ENCODE peak calls at places on chromosomes 12 and 14, in nine cellular contexts. W is RCC 7860; Z is stimulated activated CD4-positive, alpha-beta T cell treated with anti-CD3 and anti-CD28 coated beads, Interleukin-2, amount 100 ng/mL, for 48 hours; C is astrocyte; P is HT1080; H is activated naive CD4-positive, alpha-beta T cell treated with Interleukin-2 at 50 U/mL for 16 hours; U is NCI-H1092; I is A549; V is G401. Y is an unnamed sample.

GRCh38 chr14:98144964-98145363 is 1127.0 kb downstream of the BCL11B start:
- DNase-seq in W (no peak), Z (no peak), C (peak; percentile 49), P (peak; percentile 46), H (no peak), U (no peak), I (no peak), V (peak; percentile 98), Y (no peak)

GRCh38 chr12:47097276-47097896 is 17.6 kb upstream of the AMIGO2 start:
- DNase-seq in W (peak; percentile 17), Z (no peak), C (peak; percentile 29), P (no peak), H (no peak), U (no peak), I (peak; percentile 83), V (no peak), Y (no peak)

GRCh38 chr12:80624986-80625530 is 82.4 kb upstream of the MYF6 start:
- DNase-seq in W (no peak), Z (no peak), C (no peak), P (no peak), H (no peak), U (no peak), I (no peak), V (no peak), Y (no peak)

GRCh38 chr12:45648070-45648469 is 81.4 kb upstream of the ARID2 start:
- DNase-seq in W (no peak), Z (no peak), C (no peak), P (no peak), H (no peak), U (no peak), I (no peak), V (no peak), Y (peak; percentile 6)

GRCh38 chr14:29898470-29898869 is 29.2 kb downstream of the PRKD1 start:
- DNase-seq in W (no peak), Z (no peak), C (no peak), P (no peak), H (no peak), U (no peak), I (no peak), V (no peak), Y (no peak)

GRCh38 chr12:42696424-42697149 is 107.0 kb upstream of the PRICKLE1 start:
- DNase-seq in W (no peak), Z (no peak), C (peak; percentile 87), P (no peak), H (no peak), U (no peak), I (no peak), V (peak; percentile 4), Y (no peak)

GRCh38 chr14:69580009-69580577 is 5.4 kb upstream of the CCDC177 start:
- DNase-seq in W (no peak), Z (no peak), C (peak; percentile 91), P (peak; percentile 59), H (peak; percentile 7), U (peak; percentile 43), I (peak; percentile 71), V (no peak), Y (peak; percentile 95)

GRCh38 chr14:105866841-105867321 is 340.5 kb downstream of the TMEM121 start:
- DNase-seq in W (no peak), Z (no peak), C (no peak), P (no peak), H (no peak), U (no peak), I (no peak), V (no peak), Y (no peak)

GRCh38 chr12:122064780-122065588 is 13.6 kb upstream of the MLXIP start:
- DNase-seq in W (peak; percentile 95), Z (no peak), C (peak; percentile 80), P (peak; percentile 93), H (no peak), U (peak; percentile 63), I (peak; percentile 74), V (no peak), Y (peak; percentile 69)

GRCh38 chr14:24274101-24274543 is 2.7 kb upstream of the RABGGTA start:
- DNase-seq in W (no peak), Z (peak; percentile 37), C (no peak), P (peak; percentile 52), H (peak; percentile 47), U (no peak), I (no peak), V (no peak), Y (no peak)

GRCh38 chr12:49832836-49833421 is 4.7 kb upstream of the NCKAP5L start:
- DNase-seq in W (no peak), Z (no peak), C (peak; percentile 60), P (peak; percentile 40), H (no peak), U (no peak), I (no peak), V (no peak), Y (no peak)

GRCh38 chr14:100271247-100271939 is 32.4 kb downstream of the YY1 start:
- DNase-seq in W (no peak), Z (peak; percentile 15), C (no peak), P (no peak), H (peak; percentile 15), U (no peak), I (peak; percentile 39), V (peak; percentile 35), Y (peak; percentile 66)

GRCh38 chr12:52920937-52921336 is 16.1 kb upstream of the KRT8 start:
- DNase-seq in W (no peak), Z (no peak), C (no peak), P (peak; percentile 20), H (no peak), U (no peak), I (peak; percentile 63), V (no peak), Y (peak; percentile 84)

GRCh38 chr14:74684444-74684843 is 28.4 kb downstream of the AREL1 start:
- DNase-seq in W (no peak), Z (no peak), C (no peak), P (no peak), H (no peak), U (no peak), I (no peak), V (no peak), Y (no peak)

GRCh38 chr12:49885663-49886461 is 17.8 kb downstream of the FAIM2 start:
- DNase-seq in W (no peak), Z (no peak), C (no peak), P (no peak), H (no peak), U (no peak), I (no peak), V (no peak), Y (peak; percentile 47)

GRCh38 chr12:79908366-79908765 is 26.5 kb downstream of the PPP1R12A start:
- DNase-seq in W (no peak), Z (no peak), C (no peak), P (no peak), H (no peak), U (no peak), I (no peak), V (no peak), Y (no peak)

GRCh38 chr12:69657376-69658137 is 41.5 kb downstream of the BEST3 start:
- DNase-seq in W (peak; percentile 53), Z (no peak), C (peak; percentile 80), P (no peak), H (no peak), U (no peak), I (peak; percentile 26), V (no peak), Y (peak; percentile 49)

GRCh38 chr14:91892918-91893527 is 25.7 kb upstream of the TC2N start:
- DNase-seq in W (no peak), Z (no peak), C (no peak), P (no peak), H (no peak), U (no peak), I (no peak), V (no peak), Y (peak; percentile 20)

GRCh38 chr12:96571101-96571862 is 81.9 kb downstream of the CFAP54 start:
- DNase-seq in W (no peak), Z (peak; percentile 3), C (peak; percentile 33), P (peak; percentile 15), H (no peak), U (no peak), I (no peak), V (no peak), Y (no peak)

GRCh38 chr14:92473261-92473946 is 40.2 kb upstream of the RIN3 start:
- DNase-seq in W (no peak), Z (no peak), C (peak; percentile 20), P (peak; percentile 52), H (no peak), U (no peak), I (peak; percentile 61), V (no peak), Y (peak; percentile 72)